ENCODE peak calls at places on chromosomes 5 and 9, in eight cellular contexts. G is AG10803, J is breast epithelium, M is right atrium auricular region, N is cardiac muscle cell, L is prostate gland, A is cardiac fibroblast, V is tibial artery. Q is an unnamed sample.

GRCh38 chr9:73869261-73869660 is 627.9 kb upstream of the RORB start:
- DNase-seq in L (no peak), G (no peak), N (no peak), M (no peak), V (no peak), A (peak; percentile 51), J (no peak), Q (peak; percentile 99)

GRCh38 chr9:112348993-112349333 is 15.5 kb upstream of the PTBP3 start:
- DNase-seq in L (no peak), N (no peak), V (no peak), M (no peak), A (no peak), J (no peak), G (no peak), Q (no peak)

GRCh38 chr9:104991144-104991953 is 63.4 kb upstream of the ABCA1 start:
- DNase-seq in V (peak; percentile 94), J (peak; percentile 82), N (peak; percentile 91), L (peak; percentile 80), M (peak; percentile 97), A (peak; percentile 92), G (peak; percentile 90), Q (peak; percentile 55)

GRCh38 chr5:53386341-53386740 is 94.1 kb upstream of the FST start:
- DNase-seq in A (no peak), G (no peak), J (no peak), N (no peak), V (no peak), M (no peak), L (no peak), Q (no peak)

GRCh38 chr9:33686942-33687341 is 108.4 kb upstream of the PRSS3 start:
- DNase-seq in L (no peak), M (no peak), A (no peak), G (no peak), N (no peak), J (no peak), V (no peak), Q (no peak)

GRCh38 chr9:2220036-2220435 is 204.9 kb downstream of the SMARCA2 start:
- DNase-seq in V (no peak), M (no peak), G (no peak), N (no peak), L (no peak), A (no peak), J (no peak), Q (no peak)

GRCh38 chr9:18829858-18830257 is 203.2 kb downstream of the SAXO1 start:
- DNase-seq in A (no peak), G (peak; percentile 51), J (no peak), V (no peak), M (no peak), N (no peak), L (no peak), Q (no peak)

GRCh38 chr5:151556808-151557207 is 34.3 kb downstream of the FAT2 start:
- DNase-seq in V (no peak), L (no peak), M (no peak), N (no peak), A (no peak), J (no peak), G (no peak), Q (no peak)

GRCh38 chr5:89037090-89037489 is 154.1 kb upstream of the MEF2C start:
- DNase-seq in V (no peak), N (no peak), G (peak; percentile 50), L (no peak), J (no peak), M (no peak), A (peak; percentile 5), Q (peak; percentile 93)

GRCh38 chr5:1011741-1012315 is 3.2 kb downstream of the NKD2 start:
- DNase-seq in N (no peak), A (no peak), L (no peak), G (no peak), M (no peak), V (no peak), J (no peak), Q (no peak)

GRCh38 chr5:53326420-53327153 is 153.8 kb upstream of the FST start:
- DNase-seq in J (no peak), G (peak; percentile 75), L (no peak), N (no peak), V (no peak), A (peak; percentile 93), M (no peak), Q (no peak)

GRCh38 chr5:181088289-181088688 is 42.7 kb downstream of the OR2V1 start:
- DNase-seq in G (no peak), M (no peak), J (no peak), L (no peak), V (no peak), A (no peak), N (no peak), Q (no peak)

GRCh38 chr5:82480331-82480730 is 202.2 kb upstream of the RPS23 start:
- DNase-seq in J (no peak), N (peak; percentile 34), L (no peak), G (peak; percentile 51), V (no peak), M (no peak), A (peak; percentile 8), Q (no peak)

GRCh38 chr9:87271696-87272477 is 225.8 kb upstream of the DAPK1 start:
- DNase-seq in A (no peak), G (peak; percentile 76), N (no peak), V (no peak), M (no peak), L (no peak), J (no peak), Q (no peak)

GRCh38 chr9:87269777-87270176 is 227.9 kb upstream of the DAPK1 start:
- DNase-seq in L (no peak), V (no peak), G (peak; percentile 52), J (no peak), A (no peak), N (no peak), M (no peak), Q (no peak)

GRCh38 chr9:87267701-87268100 is 230.0 kb upstream of the DAPK1 start:
- DNase-seq in G (peak; percentile 93), M (peak; percentile 74), N (no peak), A (peak; percentile 85), L (no peak), V (peak; percentile 70), J (no peak), Q (no peak)

GRCh38 chr9:87269296-87269695 is 228.4 kb upstream of the DAPK1 start:
- DNase-seq in J (no peak), G (no peak), A (no peak), V (no peak), M (no peak), N (no peak), L (no peak), Q (no peak)

DNA sequence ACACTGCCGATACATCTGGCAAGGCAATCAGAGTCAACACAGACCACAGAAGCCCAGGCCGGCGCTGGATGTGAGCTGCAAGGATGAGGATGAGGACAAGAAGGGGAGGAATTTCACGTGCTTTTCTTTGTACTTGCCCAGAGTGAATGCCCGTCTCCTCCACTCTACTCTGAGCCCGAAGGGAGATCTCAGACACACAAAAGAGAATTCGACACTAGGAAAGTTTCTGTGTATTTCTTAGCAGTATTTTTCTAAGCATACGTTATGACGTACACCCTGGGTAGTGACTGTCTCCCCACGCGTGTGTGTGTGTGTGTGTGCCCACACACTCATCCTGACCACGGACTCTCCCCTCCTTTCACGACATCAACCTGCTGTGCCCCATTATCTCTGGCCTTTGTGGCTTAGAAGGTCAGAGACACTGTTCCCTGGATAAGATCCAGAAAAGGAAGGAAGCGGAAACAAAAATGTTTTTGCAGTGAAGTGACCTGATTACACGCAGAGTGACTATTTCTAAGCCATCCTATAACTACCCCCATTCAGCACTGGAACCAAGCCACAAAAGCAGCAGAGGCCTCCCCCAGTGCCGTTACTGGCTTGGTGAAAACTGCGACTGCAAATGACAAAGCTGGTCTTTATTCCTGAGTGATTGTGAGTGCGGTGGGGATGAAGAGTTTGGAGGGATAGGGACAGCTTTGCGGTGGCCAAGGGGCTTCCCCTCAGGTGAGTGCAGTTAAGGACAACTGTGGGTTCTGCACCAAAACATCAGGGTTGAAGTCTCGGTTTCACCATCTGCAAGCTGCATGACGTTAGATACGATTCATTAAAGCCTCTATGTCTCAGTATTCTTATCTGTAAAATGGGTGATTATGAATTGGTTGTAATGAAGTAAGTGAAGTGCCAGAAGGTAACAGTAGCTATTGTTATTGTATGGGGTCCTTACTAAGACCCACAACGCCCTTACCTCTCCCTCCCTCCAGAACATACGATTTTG is 227.1 kb upstream of the DAPK1 start:
- DNase-seq in J (no peak), A (peak; percentile 70), L (no peak), G (peak; percentile 85), M (peak; percentile 63), V (peak; percentile 42), N (no peak), Q (no peak)
- H3K4me3 ChIP-seq in J (peak overlapping the region; percentile 37), A (no peak overlapping the region), L (no peak overlapping the region), G (no peak overlapping the region), M (no peak overlapping the region), V (no peak overlapping the region), N (no peak overlapping the region), Q (no peak overlapping the region)

DNA sequence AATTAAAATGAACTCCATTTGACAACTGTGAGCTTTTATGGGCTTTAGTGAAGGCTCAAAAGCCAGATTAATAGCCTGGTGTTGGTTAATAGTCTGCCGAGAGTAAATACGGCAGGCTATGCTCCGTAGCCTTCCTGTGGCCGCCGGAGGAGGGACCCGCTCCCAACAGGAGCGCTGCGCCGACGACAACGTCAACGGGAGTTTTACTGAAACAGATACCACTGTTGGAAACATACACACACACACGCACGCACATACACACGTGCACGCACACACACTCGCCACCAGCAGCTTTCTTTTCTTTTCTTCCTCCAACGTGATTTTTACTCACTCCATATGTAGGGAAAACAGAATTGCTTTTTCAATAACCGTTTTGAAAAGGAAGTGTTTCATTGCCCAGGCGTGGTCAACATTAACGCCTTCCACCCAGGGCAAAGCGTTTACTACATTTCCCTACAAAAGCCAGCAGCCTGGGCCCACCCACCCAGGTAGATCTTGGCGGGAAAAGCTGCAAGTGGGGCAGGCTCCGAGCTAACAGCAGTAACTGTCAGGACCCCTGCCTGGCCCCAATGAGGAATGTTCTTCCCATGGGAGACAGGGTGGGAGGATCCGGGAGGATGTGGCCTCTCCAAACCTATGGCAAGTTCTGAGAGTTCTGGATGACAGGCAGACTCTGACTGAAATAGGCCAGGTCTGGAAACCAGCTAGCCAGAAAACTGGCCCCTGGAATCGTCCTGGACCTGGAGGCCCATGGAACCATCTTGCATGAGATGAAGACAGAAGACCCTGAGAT is 72.3 kb downstream of the PAX5 start:
- DNase-seq in L (peak; percentile 22), A (peak; percentile 6), N (no peak), G (peak; percentile 15), M (no peak), V (no peak), J (no peak), Q (no peak)
- H3K4me3 ChIP-seq in L (peak overlapping the region; percentile 3), A (no peak overlapping the region), N (no peak overlapping the region), G (peak overlapping the region; percentile 27), M (no peak overlapping the region), V (no peak overlapping the region), J (peak overlapping the region; percentile 47), Q (no peak overlapping the region)

GRCh38 chr5:16564468-16564867 is 52.3 kb downstream of the RETREG1 start:
- DNase-seq in L (no peak), M (no peak), G (no peak), V (no peak), J (no peak), N (no peak), A (no peak), Q (no peak)
- H3K4me3 ChIP-seq in L (no peak overlapping the region), M (no peak overlapping the region), G (no peak overlapping the region), V (no peak overlapping the region), J (no peak overlapping the region), N (no peak overlapping the region), A (no peak overlapping the region), Q (no peak overlapping the region)

DNA sequence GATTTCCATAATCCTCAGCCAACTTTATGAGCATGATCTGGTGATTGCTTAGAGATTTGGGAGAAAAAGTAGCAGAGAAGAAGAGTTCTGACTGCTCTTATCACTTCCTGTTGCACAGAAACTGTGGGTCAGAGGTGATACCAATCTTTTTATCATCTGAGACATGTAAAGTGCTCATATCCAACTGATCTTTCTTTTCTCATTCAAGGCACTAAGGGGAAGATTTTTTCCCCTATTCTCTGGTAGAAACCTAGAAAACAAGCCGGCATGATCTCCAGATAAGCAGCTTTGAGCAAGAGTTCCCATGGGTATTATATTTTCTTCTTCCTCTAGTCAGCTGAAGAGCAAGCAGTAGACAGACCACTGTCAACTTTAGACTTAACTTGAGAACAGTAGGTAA is 29.0 kb upstream of the GPR150 start:
- DNase-seq in A (no peak), N (no peak), J (no peak), M (no peak), V (no peak), G (no peak), L (no peak), Q (no peak)
- H3K4me3 ChIP-seq in A (no peak overlapping the region), N (no peak overlapping the region), J (no peak overlapping the region), M (no peak overlapping the region), V (no peak overlapping the region), G (no peak overlapping the region), L (no peak overlapping the region), Q (no peak overlapping the region)